ENCODE peak calls at places on chromosomes 5 and 9, in eight cellular contexts. H, E, U, J, A, F, P and M are unnamed samples.

GRCh38 chr5:177194278-177194677 is 60.7 kb downstream of the NSD1 start:
- DNase-seq in H (no peak), E (no peak), U (no peak), J (no peak), A (no peak), F (no peak), P (peak; percentile 78), M (no peak)

GRCh38 chr5:32779754-32780415 is 68.8 kb downstream of the NPR3 start:
- DNase-seq in H (no peak), E (no peak), U (no peak), J (no peak), A (no peak), F (no peak), P (peak; percentile 55), M (no peak)

GRCh38 chr9:75096796-75097195 is 8.5 kb downstream of the OSTF1 start:
- DNase-seq in H (no peak), E (no peak), U (no peak), J (no peak), A (no peak), F (no peak), P (no peak), M (no peak)

GRCh38 chr5:168527756-168528295 is 1.3 kb upstream of the FBLL1 start:
- DNase-seq in H (no peak), E (peak; percentile 56), U (no peak), J (no peak), A (no peak), F (no peak), P (no peak), M (no peak)

GRCh38 chr9:82436480-82436879 is 447.9 kb downstream of the SPATA31D1 start:
- DNase-seq in H (no peak), E (no peak), U (no peak), J (no peak), A (no peak), F (no peak), P (no peak), M (no peak)

GRCh38 chr5:157994906-157995519 is 136.1 kb upstream of the CLINT1 start:
- DNase-seq in H (peak; percentile 73), E (peak; percentile 73), U (peak; percentile 62), J (no peak), A (peak; percentile 58), F (peak; percentile 81), P (peak; percentile 79), M (peak; percentile 80)

GRCh38 chr9:136482046-136482792 is 621 bp downstream of the SEC16A start:
- DNase-seq in H (peak; percentile 29), E (no peak), U (no peak), J (peak; percentile 39), A (no peak), F (no peak), P (peak; percentile 84), M (no peak)

GRCh38 chr5:134738963-134739661 is 764 bp downstream of the CAMLG start:
- DNase-seq in H (no peak), E (peak; percentile 53), U (no peak), J (peak; percentile 29), A (peak; percentile 19), F (no peak), P (peak; percentile 67), M (no peak)

GRCh38 chr5:107476783-107477182 is 194.0 kb downstream of the EFNA5 start:
- DNase-seq in H (no peak), E (no peak), U (no peak), J (peak; percentile 32), A (no peak), F (no peak), P (no peak), M (no peak)

GRCh38 chr5:158602981-158603380 is 496.7 kb downstream of the EBF1 start:
- DNase-seq in H (no peak), E (no peak), U (no peak), J (no peak), A (no peak), F (no peak), P (no peak), M (no peak)

GRCh38 chr5:142671801-142672200 is 14.1 kb downstream of the FGF1 start:
- DNase-seq in H (no peak), E (no peak), U (no peak), J (no peak), A (no peak), F (no peak), P (peak; percentile 75), M (no peak)

GRCh38 chr5:56686337-56687198 is 128.8 kb upstream of the MAP3K1 start:
- DNase-seq in H (no peak), E (no peak), U (no peak), J (no peak), A (no peak), F (no peak), P (no peak), M (no peak)

GRCh38 chr5:139741823-139742172 is 53.8 kb upstream of the PSD2 start:
- DNase-seq in H (no peak), E (no peak), U (no peak), J (no peak), A (no peak), F (no peak), P (no peak), M (no peak)

GRCh38 chr9:37029304-37029775 is 4.7 kb downstream of the PAX5 start:
- DNase-seq in H (no peak), E (no peak), U (no peak), J (no peak), A (no peak), F (no peak), P (no peak), M (no peak)

GRCh38 chr5:124584991-124585715 is 161.3 kb downstream of the ZNF608 start:
- DNase-seq in H (no peak), E (no peak), U (no peak), J (no peak), A (no peak), F (no peak), P (no peak), M (no peak)

GRCh38 chr9:14433293-14433818 is 119.4 kb upstream of the NFIB start:
- DNase-seq in H (no peak), E (no peak), U (no peak), J (no peak), A (no peak), F (no peak), P (peak; percentile 40), M (no peak)

GRCh38 chr5:131677115-131677514 is 42.1 kb upstream of the RAPGEF6 start:
- DNase-seq in H (no peak), E (no peak), U (no peak), J (no peak), A (no peak), F (no peak), P (no peak), M (no peak)

GRCh38 chr5:125326114-125326513 is 579.7 kb upstream of the ZNF608 start:
- DNase-seq in H (peak; percentile 46), E (no peak), U (no peak), J (no peak), A (peak; percentile 48), F (no peak), P (peak; percentile 81), M (no peak)

GRCh38 chr5:74028976-74029375 is 403.0 kb downstream of the ARHGEF28 start:
- DNase-seq in H (no peak), E (no peak), U (no peak), J (no peak), A (no peak), F (no peak), P (no peak), M (no peak)

GRCh38 chr5:74032617-74033016 is 406.6 kb downstream of the ARHGEF28 start:
- DNase-seq in H (no peak), E (no peak), U (no peak), J (no peak), A (no peak), F (no peak), P (no peak), M (no peak)

GRCh38 chr5:74031536-74031935 is 405.5 kb downstream of the ARHGEF28 start:
- DNase-seq in H (no peak), E (no peak), U (no peak), J (no peak), A (no peak), F (no peak), P (no peak), M (no peak)

GRCh38 chr5:74030371-74030770 is 404.4 kb downstream of the ARHGEF28 start:
- DNase-seq in H (no peak), E (no peak), U (no peak), J (no peak), A (no peak), F (no peak), P (no peak), M (no peak)

DNA sequence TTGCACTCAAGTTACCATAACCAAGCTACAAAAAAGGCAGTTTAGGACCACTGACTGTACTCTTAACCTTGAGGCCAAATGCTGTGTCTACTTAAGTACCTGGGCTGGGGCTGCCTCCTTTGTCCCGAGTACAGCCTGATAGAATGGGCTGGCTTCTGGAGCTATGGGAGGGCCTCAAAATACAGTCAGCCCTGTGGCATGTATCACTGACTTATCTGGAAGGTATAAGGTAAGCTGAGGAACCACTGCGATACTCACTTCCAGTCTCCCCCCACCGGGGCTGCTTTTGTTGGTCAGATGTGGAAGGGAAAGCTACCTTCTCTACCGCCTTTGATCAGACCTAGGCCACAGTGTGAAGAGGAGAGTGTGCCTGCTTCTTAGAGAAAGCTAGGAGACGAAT is 404.8 kb downstream of the ARHGEF28 start:
- DNase-seq in H (no peak), E (no peak), U (no peak), J (no peak), A (no peak), F (no peak), P (no peak), M (no peak)
- H3K4me1 ChIP-seq in H (no peaks in the 10 kb centered on the region), E (no peaks in the 10 kb centered on the region), U (no peaks in the 10 kb centered on the region), J (no peaks in the 10 kb centered on the region), A (no peaks in the 10 kb centered on the region), F (peaks cover 12% of the 10 kb centered on the region), P (peaks cover 7% of the 10 kb centered on the region), M (no peaks in the 10 kb centered on the region)

GRCh38 chr9:27619743-27620142 is 46.5 kb upstream of the C9orf72 start:
- DNase-seq in H (no peak), E (no peak), U (no peak), J (no peak), A (no peak), F (no peak), P (no peak), M (no peak)
- H3K4me3 ChIP-seq in H (no peak overlapping the region), E (no peak overlapping the region), U (no peak overlapping the region), J (no peak overlapping the region), A (no peak overlapping the region), F (no peak overlapping the region), P (no peak overlapping the region), M (no peak overlapping the region)

DNA sequence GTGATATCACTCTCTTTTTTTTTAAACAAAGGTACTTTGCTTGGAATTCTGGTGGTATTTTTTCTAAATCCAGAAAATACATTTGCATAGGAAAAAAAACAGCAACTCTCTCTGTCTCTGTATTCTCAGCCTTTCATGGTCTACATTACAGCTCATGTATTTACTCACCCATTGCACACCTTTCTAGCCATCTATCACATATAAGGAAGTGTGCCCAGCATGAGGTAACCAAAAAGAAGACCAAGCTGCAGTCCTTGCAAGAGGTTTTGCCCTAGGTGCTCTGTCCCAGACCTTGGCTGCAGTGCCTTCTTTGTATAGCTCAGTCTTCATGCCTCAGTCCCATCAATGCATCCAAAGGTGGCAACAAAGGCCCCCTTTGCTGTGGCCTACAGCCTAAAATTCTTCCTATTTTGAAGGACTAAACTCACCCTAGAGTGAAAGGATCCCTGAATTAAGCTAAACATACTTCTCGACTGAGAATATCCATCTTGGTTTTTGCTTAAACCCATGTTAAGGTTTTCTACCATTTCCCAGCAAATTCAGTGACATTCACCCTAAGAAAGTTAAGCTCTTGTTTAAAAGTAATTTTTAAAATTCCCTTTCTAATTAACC is 446.4 kb downstream of the KIF4B start:
- DNase-seq in H (no peak), E (no peak), U (no peak), J (no peak), A (no peak), F (no peak), P (no peak), M (no peak)
- H3K4me1 ChIP-seq in H (no peaks in the 10 kb centered on the region), E (no peaks in the 10 kb centered on the region), U (no peaks in the 10 kb centered on the region), J (no peaks in the 10 kb centered on the region), A (no peaks in the 10 kb centered on the region), F (no peaks in the 10 kb centered on the region), P (no peaks in the 10 kb centered on the region), M (no peaks in the 10 kb centered on the region)

GRCh38 chr9:94554439-94555331 is at the start of gene PCAT7:
- DNase-seq in H (no peak), E (peak; percentile 85), U (peak; percentile 68), J (no peak), A (no peak), F (no peak), P (peak; percentile 7), M (no peak)
- H3K4me3 ChIP-seq in H (peak within 1 kb of the TSS; percentile 12), E (no peak within 1 kb of the TSS), U (no peak within 1 kb of the TSS), J (no peak within 1 kb of the TSS), A (no peak within 1 kb of the TSS), F (no peak within 1 kb of the TSS), P (peak within 1 kb of the TSS; percentile 54), M (no peak within 1 kb of the TSS)